ENCODE peak calls at places on chromosomes 7 and 10, in eight cellular contexts. U, Z, R, N, G, V, J and Q are unnamed samples.

GRCh38 chr7:159099711-159100231 is 44.9 kb downstream of the VIPR2 start:
- DNase-seq in N (no peak), U (no peak), J (no peak), V (no peak), Z (no peak), R (no peak), G (no peak), Q (no peak)

GRCh38 chr10:75508814-75509306 is 77.4 kb downstream of the LRMDA start:
- DNase-seq in V (peak), Z (no peak), J (peak), G (no peak), N (no peak), R (no peak), U (no peak), Q (no peak)

GRCh38 chr7:155252388-155252957 is 45.2 kb upstream of the INSIG1 start:
- DNase-seq in G (no peak), R (no peak), V (peak), J (no peak), N (no peak), Z (no peak), U (no peak), Q (no peak)

GRCh38 chr10:69506487-69506833 is 55.2 kb downstream of the TSPAN15 start:
- DNase-seq in G (no peak), R (no peak), V (no peak), Z (no peak), J (no peak), N (no peak), U (no peak), Q (no peak)

GRCh38 chr10:33134011-33134751 is 176.2 kb upstream of the ITGB1 start:
- DNase-seq in V (peak), U (no peak), J (peak), Z (peak), G (peak), N (peak), R (no peak), Q (peak)

GRCh38 chr10:83991986-83992753 is 147.1 kb upstream of the GHITM start:
- DNase-seq in R (no peak), J (peak), Z (peak), N (no peak), V (no peak), U (peak), G (no peak), Q (peak)

GRCh38 chr10:97736403-97736901 is 476 bp upstream of the ZFYVE27 start:
- DNase-seq in J (no peak), R (no peak), U (no peak), V (no peak), Z (no peak), G (no peak), N (no peak), Q (no peak)

GRCh38 chr10:95758351-95759025 is 2.5 kb downstream of the ENTPD1 start:
- DNase-seq in J (peak), N (no peak), R (no peak), U (no peak), V (no peak), Z (no peak), G (no peak), Q (peak)

GRCh38 chr7:84194484-84195260 is at the start of gene SEMA3A:
- DNase-seq in J (peak), U (peak), G (no peak), V (peak), Z (peak), R (peak), N (no peak), Q (peak)

GRCh38 chr7:22193361-22194016 is 163.5 kb downstream of the RAPGEF5 start:
- DNase-seq in R (peak), U (peak), G (no peak), N (no peak), J (no peak), V (peak), Z (peak), Q (no peak)

GRCh38 chr10:103506061-103506460 is 12.6 kb downstream of the NEURL1 start:
- DNase-seq in N (no peak), V (no peak), J (no peak), Z (no peak), U (peak), G (no peak), R (no peak), Q (no peak)

GRCh38 chr10:33365871-33366411 is 31.5 kb upstream of the NRP1 start:
- DNase-seq in J (peak), Z (peak), G (no peak), U (no peak), R (peak), N (no peak), V (peak), Q (peak)

GRCh38 chr7:115297651-115298050 is 375.8 kb downstream of the MDFIC start:
- DNase-seq in N (no peak), R (no peak), Z (peak), J (no peak), G (no peak), U (no peak), V (peak), Q (peak)

GRCh38 chr10:22319559-22320558 is 1.0 kb upstream of the BMI1 start:
- DNase-seq in V (no peak), J (peak), G (no peak), Z (peak), R (peak), U (no peak), N (no peak), Q (peak)

GRCh38 chr7:139746652-139747051 is 31.1 kb downstream of the HIPK2 start:
- DNase-seq in V (no peak), J (no peak), R (no peak), N (no peak), G (no peak), Z (no peak), U (no peak), Q (no peak)

GRCh38 chr10:30435068-30435422 is 1.1 kb downstream of the MAP3K8 start:
- DNase-seq in Z (peak), J (peak), G (no peak), N (no peak), R (no peak), U (no peak), V (peak), Q (peak)

GRCh38 chr10:131221632-131222277 is 89.8 kb downstream of the TCERG1L start:
- DNase-seq in G (no peak), Z (no peak), N (no peak), U (no peak), V (no peak), J (no peak), R (no peak), Q (no peak)

GRCh38 chr7:157730614-157731013 is 393.8 kb downstream of the DNAJB6 start:
- DNase-seq in J (no peak), Z (no peak), G (no peak), V (no peak), N (no peak), R (no peak), U (no peak), Q (no peak)

GRCh38 chr10:62045765-62046521 is 144.4 kb downstream of the ARID5B start:
- DNase-seq in V (peak), R (no peak), U (no peak), Z (peak), G (no peak), J (peak), N (no peak), Q (no peak)

GRCh38 chr7:158042156-158042880 is 545.3 kb downstream of the PTPRN2 start:
- DNase-seq in V (no peak), R (no peak), U (no peak), G (no peak), Z (no peak), N (no peak), J (no peak), Q (no peak)

GRCh38 chr10:110087682-110088081 is 79.9 kb downstream of the ADD3 start:
- DNase-seq in U (no peak), J (no peak), R (peak), G (no peak), V (no peak), Z (no peak), N (no peak), Q (no peak)